ENCODE peak calls at places on chromosomes 7 and 10, in nine cellular contexts. B, I, Y, M, R, T, C, V and J are unnamed samples.

GRCh38 chr7:123600876-123601275 is 745 bp upstream of the ASB15 start:
- DNase-seq in B (no peak), I (no peak), Y (no peak), M (no peak), R (no peak), T (no peak), C (no peak), V (no peak), J (no peak)

GRCh38 chr7:88306590-88307048 is at the start of gene STEAP4:
- DNase-seq in B (no peak), I (no peak), Y (no peak), M (no peak), R (no peak), T (peak), C (no peak), V (peak), J (no peak)

GRCh38 chr7:98123073-98123696 is 16.5 kb downstream of the LMTK2 start:
- DNase-seq in B (no peak), I (no peak), Y (no peak), M (no peak), R (no peak), T (no peak), C (no peak), V (peak), J (no peak)

GRCh38 chr7:55485501-55486171 is 86.7 kb downstream of the VOPP1 start:
- DNase-seq in B (no peak), I (no peak), Y (no peak), M (no peak), R (no peak), T (no peak), C (no peak), V (peak), J (no peak)

GRCh38 chr7:50159154-50159553 is 66.1 kb upstream of the ZPBP start:
- DNase-seq in B (no peak), I (no peak), Y (no peak), M (no peak), R (no peak), T (no peak), C (no peak), V (no peak), J (no peak)

GRCh38 chr7:52537051-52537450 is 498.4 kb upstream of the POM121L12 start:
- DNase-seq in B (no peak), I (no peak), Y (no peak), M (no peak), R (no peak), T (no peak), C (no peak), V (no peak), J (no peak)

GRCh38 chr7:96826089-96826488 is 116.4 kb upstream of the SEM1 start:
- DNase-seq in B (no peak), I (no peak), Y (no peak), M (no peak), R (no peak), T (no peak), C (no peak), V (no peak), J (no peak)

GRCh38 chr10:59622320-59622901 is 87.2 kb downstream of the SLC16A9 start:
- DNase-seq in B (no peak), I (no peak), Y (peak), M (peak), R (no peak), T (peak), C (no peak), V (peak), J (peak)

GRCh38 chr7:964401-965231 is 10.1 kb upstream of the ADAP1 start:
- DNase-seq in B (no peak), I (no peak), Y (no peak), M (no peak), R (no peak), T (peak), C (no peak), V (peak), J (no peak)

GRCh38 chr10:66823301-66823700 is 102.5 kb upstream of the LRRTM3 start:
- DNase-seq in B (no peak), I (no peak), Y (no peak), M (no peak), R (no peak), T (no peak), C (no peak), V (no peak), J (no peak)

GRCh38 chr10:109933984-109934565 is 10.8 kb upstream of the XPNPEP1 start:
- DNase-seq in B (no peak), I (no peak), Y (no peak), M (peak), R (peak), T (no peak), C (peak), V (no peak), J (no peak)

GRCh38 chr10:84243759-84244158 is 1.1 kb upstream of the RGR start:
- DNase-seq in B (no peak), I (no peak), Y (no peak), M (no peak), R (no peak), T (no peak), C (no peak), V (peak), J (no peak)

GRCh38 chr7:158043461-158044155 is 544.0 kb downstream of the PTPRN2 start:
- DNase-seq in B (peak), I (no peak), Y (no peak), M (no peak), R (no peak), T (no peak), C (no peak), V (no peak), J (no peak)

GRCh38 chr7:116771640-116772039 is 90.7 kb upstream of the CAPZA2 start:
- DNase-seq in B (no peak), I (no peak), Y (no peak), M (no peak), R (no peak), T (peak), C (no peak), V (no peak), J (no peak)

GRCh38 chr10:45368181-45368580 is 5.8 kb upstream of the ALOX5 start:
- DNase-seq in B (no peak), I (no peak), Y (no peak), M (no peak), R (no peak), T (no peak), C (no peak), V (no peak), J (no peak)

GRCh38 chr7:30066697-30067096 is 38.5 kb downstream of the PLEKHA8 start:
- DNase-seq in B (no peak), I (no peak), Y (no peak), M (no peak), R (no peak), T (no peak), C (no peak), V (no peak), J (no peak)

GRCh38 chr7:97405842-97406241 is 288.3 kb downstream of the SDHAF3 start:
- DNase-seq in B (no peak), I (no peak), Y (no peak), M (no peak), R (no peak), T (no peak), C (no peak), V (no peak), J (no peak)

GRCh38 chr10:77970869-77971803 is 44.6 kb upstream of the DLG5 start:
- DNase-seq in B (no peak), I (no peak), Y (no peak), M (no peak), R (no peak), T (peak), C (no peak), V (peak), J (no peak)

GRCh38 chr10:30320248-30320647 is 28.8 kb downstream of the MTPAP start:
- DNase-seq in B (no peak), I (no peak), Y (no peak), M (no peak), R (no peak), T (no peak), C (no peak), V (no peak), J (no peak)

GRCh38 chr10:120283093-120283492 is 173.9 kb upstream of the PLPP4 start:
- DNase-seq in B (no peak), I (no peak), Y (no peak), M (no peak), R (no peak), T (no peak), C (no peak), V (no peak), J (no peak)

GRCh38 chr10:69801434-69802315 is at the start of gene COL13A1:
- DNase-seq in B (peak), I (no peak), Y (no peak), M (no peak), R (no peak), T (peak), C (no peak), V (peak), J (no peak)

GRCh38 chr10:120313715-120314114 is 143.3 kb upstream of the PLPP4 start:
- DNase-seq in B (no peak), I (no peak), Y (no peak), M (no peak), R (no peak), T (no peak), C (no peak), V (no peak), J (no peak)

GRCh38 chr7:121504478-121504877 is 108.4 kb upstream of the FAM3C start:
- DNase-seq in B (no peak), I (no peak), Y (no peak), M (no peak), R (no peak), T (no peak), C (no peak), V (peak), J (no peak)

GRCh38 chr10:113520606-113521481 is 32.0 kb upstream of the HABP2 start:
- DNase-seq in B (peak), I (peak), Y (no peak), M (peak), R (no peak), T (peak), C (no peak), V (peak), J (no peak)

GRCh38 chr7:123024989-123025758 is 29.7 kb upstream of the TAS2R16 start:
- DNase-seq in B (no peak), I (no peak), Y (no peak), M (no peak), R (no peak), T (no peak), C (no peak), V (no peak), J (no peak)

GRCh38 chr10:88991900-88992237 is 1.3 kb downstream of the FAS start:
- DNase-seq in B (no peak), I (no peak), Y (no peak), M (no peak), R (no peak), T (no peak), C (no peak), V (no peak), J (no peak)

GRCh38 chr7:139212133-139212532 is 18.9 kb upstream of the UBN2 start:
- DNase-seq in B (no peak), I (no peak), Y (no peak), M (no peak), R (no peak), T (no peak), C (no peak), V (no peak), J (no peak)

GRCh38 chr7:46147871-46148270 is 226.8 kb upstream of the IGFBP3 start:
- DNase-seq in B (no peak), I (no peak), Y (no peak), M (no peak), R (no peak), T (no peak), C (no peak), V (no peak), J (no peak)

GRCh38 chr7:20030417-20030816 is 186.8 kb downstream of the MACC1 start:
- DNase-seq in B (no peak), I (no peak), Y (no peak), M (no peak), R (no peak), T (no peak), C (no peak), V (no peak), J (no peak)

GRCh38 chr10:16105082-16105481 is 244.8 kb upstream of the MINDY3 start:
- DNase-seq in B (no peak), I (no peak), Y (no peak), M (no peak), R (no peak), T (no peak), C (no peak), V (no peak), J (no peak)